ENCODE peak calls at places on chromosomes 7 and 10, in five cellular contexts. N is MM.1S, O is mammary epithelial cell, B is hepatocyte, J is pancreas. Y is an unnamed sample.
A peak's percentile ranks its signal among the peaks of the same experiment; 100 is the strongest.

GRCh38 chr10:4725917-4726606 is 99.9 kb upstream of the AKR1E2 start:
- DNase-seq in J (no peak), N (no peak), B (peak; percentile 32), O (peak; percentile 89), Y (no peak)

GRCh38 chr10:95896066-95896850 is 11.5 kb upstream of the CC2D2B start:
- DNase-seq in B (no peak), O (no peak), J (no peak), N (no peak), Y (no peak)

GRCh38 chr7:100577507-100577906 is 3.8 kb upstream of the SAP25 start:
- DNase-seq in N (no peak), B (no peak), O (no peak), J (no peak), Y (no peak)

GRCh38 chr7:132537451-132537850 is 38.8 kb downstream of the PLXNA4 start:
- DNase-seq in J (no peak), O (no peak), N (no peak), B (no peak), Y (no peak)

GRCh38 chr7:100604976-100605911 is 3.1 kb downstream of the PCOLCE start:
- DNase-seq in B (peak; percentile 73), N (no peak), O (no peak), J (peak; percentile 51), Y (peak; percentile 68)

GRCh38 chr10:123862421-123863188 is 29.0 kb downstream of the CPXM2 start:
- DNase-seq in N (no peak), B (no peak), O (no peak), J (no peak), Y (no peak)

GRCh38 chr10:132684164-132684891 is 101.6 kb downstream of the NKX6-2 start:
- DNase-seq in B (no peak), O (peak; percentile 59), N (no peak), J (peak; percentile 10), Y (no peak)

GRCh38 chr10:110912374-110912773 is 6.6 kb downstream of the BBIP1 start:
- DNase-seq in O (no peak), J (no peak), B (no peak), N (no peak), Y (no peak)

GRCh38 chr7:7819442-7820247 is 101.2 kb upstream of the RPA3 start:
- DNase-seq in O (peak; percentile 14), B (no peak), N (no peak), J (no peak), Y (no peak)

GRCh38 chr7:113321201-113321600 is 202.8 kb upstream of the SMIM30 start:
- DNase-seq in N (no peak), O (no peak), B (no peak), J (no peak), Y (no peak)

GRCh38 chr10:58275908-58276307 is 6.9 kb downstream of the CISD1 start:
- DNase-seq in O (no peak), N (no peak), B (peak; percentile 8), J (no peak), Y (no peak)

GRCh38 chr7:32958046-32959025 is 1.1 kb downstream of the FKBP9 start:
- DNase-seq in N (no peak), B (peak; percentile 10), J (no peak), O (peak; percentile 65), Y (peak; percentile 58)

GRCh38 chr7:32952876-32953275 is 4.4 kb upstream of the FKBP9 start:
- DNase-seq in B (no peak), J (no peak), O (no peak), N (no peak), Y (no peak)

DNA sequence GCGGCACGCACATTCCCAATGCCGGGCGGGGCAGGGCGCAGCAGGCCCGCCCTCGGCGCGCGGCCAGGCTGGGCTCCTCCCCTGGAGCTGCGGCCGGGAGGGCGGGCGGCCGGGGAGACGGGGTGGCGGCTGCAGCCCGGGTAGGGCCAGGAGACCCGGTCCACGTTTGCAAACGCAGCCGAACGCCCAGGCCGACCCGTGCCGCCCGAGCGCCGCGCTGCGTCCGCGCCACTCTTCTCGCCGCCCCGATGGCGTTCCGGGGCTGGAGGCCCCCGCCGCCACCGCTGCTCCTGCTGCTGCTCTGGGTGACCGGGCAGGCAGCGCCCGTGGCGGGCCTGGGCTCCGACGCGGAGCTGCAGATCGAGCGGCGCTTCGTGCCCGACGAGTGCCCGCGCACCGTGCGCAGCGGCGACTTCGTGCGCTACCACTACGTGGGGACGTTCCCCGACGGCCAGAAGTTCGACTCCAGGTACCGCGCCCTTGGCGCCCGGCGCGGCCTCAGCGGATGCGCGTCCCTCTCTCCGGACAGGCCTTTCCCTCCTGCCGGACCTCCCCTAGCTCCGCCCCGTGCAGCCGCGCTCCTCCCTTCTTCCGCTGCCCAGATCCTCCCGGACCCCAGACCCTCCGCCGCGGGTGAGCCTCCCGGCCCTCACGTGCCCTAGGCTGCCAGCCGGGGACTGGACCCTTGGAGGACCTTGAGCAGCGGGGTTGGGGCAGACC is at the start of gene FKBP9:
- DNase-seq in J (peak; percentile 91), O (peak; percentile 79), B (peak; percentile 94), N (peak; percentile 59), Y (peak; percentile 91)
- H3K27ac ChIP-seq in J (peak within 1 kb of the TSS; percentile 76), O (peak within 1 kb of the TSS; percentile 74), B (peak within 1 kb of the TSS; percentile 96), N (no peak within 1 kb of the TSS), Y (peak within 1 kb of the TSS; percentile 99)

GRCh38 chr7:2518101-2518500 is 1.5 kb upstream of the LFNG start:
- DNase-seq in N (no peak), B (no peak), J (no peak), O (no peak), Y (peak; percentile 57)
- H3K4me3 ChIP-seq in N (no peak overlapping the region), B (no peak overlapping the region), J (no peak overlapping the region), O (no peak overlapping the region), Y (no peak overlapping the region)

GRCh38 chr10:99654791-99655190 is 4.5 kb upstream of the ENTPD7 start:
- DNase-seq in N (no peak), B (no peak), J (no peak), O (peak; percentile 96), Y (no peak)
- H3K27ac ChIP-seq in N (no peak overlapping the region), B (no peak overlapping the region), J (no peak overlapping the region), O (peak overlapping the region; percentile 79), Y (no peak overlapping the region)

GRCh38 chr10:86229378-86229777 is 137.2 kb downstream of the GRID1 start:
- DNase-seq in N (no peak), O (no peak), J (no peak), B (no peak), Y (no peak)
- H3K4me3 ChIP-seq in N (no peak overlapping the region), O (no peak overlapping the region), J (no peak overlapping the region), B (no peak overlapping the region), Y (no peak overlapping the region)

GRCh38 chr7:142815099-142815498 is 39.8 kb upstream of the EPHB6 start:
- DNase-seq in J (no peak), B (no peak), O (no peak), N (no peak), Y (no peak)
- H3K27ac ChIP-seq in J (no peak overlapping the region), B (no peak overlapping the region), O (no peak overlapping the region), N (no peak overlapping the region), Y (no peak overlapping the region)

DNA sequence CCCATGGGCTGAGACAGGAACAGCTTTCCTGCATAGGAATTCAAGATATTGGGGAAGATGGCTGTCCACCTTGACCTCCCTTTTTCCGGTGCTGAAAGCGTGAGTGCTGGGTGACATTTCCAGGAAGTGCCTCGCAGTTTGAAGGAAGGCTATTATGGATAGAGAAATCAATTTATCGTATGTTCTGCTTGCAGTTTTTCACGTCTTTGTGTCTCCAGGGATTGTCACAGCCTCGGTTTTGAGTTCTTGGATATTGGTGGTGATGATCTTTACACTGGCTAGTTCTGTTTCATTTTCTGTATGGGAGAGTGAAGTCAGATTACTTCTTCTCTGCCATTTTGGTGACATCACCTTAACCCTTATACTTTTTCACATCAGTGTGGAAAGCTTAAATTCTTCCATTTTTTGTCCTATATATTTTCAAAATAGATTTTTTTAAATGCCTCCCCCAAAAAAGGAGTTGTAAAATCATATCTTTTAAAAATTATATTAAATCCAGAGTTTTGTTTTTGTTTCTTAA is 102.5 kb upstream of the APBB1IP start:
- DNase-seq in N (peak; percentile 16), B (no peak), J (no peak), O (no peak), Y (no peak)
- H3K4me3 ChIP-seq in N (peak overlapping the region; percentile 69), B (no peak overlapping the region), J (peak overlapping the region; percentile 5), O (no peak overlapping the region), Y (peak overlapping the region; percentile 17)

DNA sequence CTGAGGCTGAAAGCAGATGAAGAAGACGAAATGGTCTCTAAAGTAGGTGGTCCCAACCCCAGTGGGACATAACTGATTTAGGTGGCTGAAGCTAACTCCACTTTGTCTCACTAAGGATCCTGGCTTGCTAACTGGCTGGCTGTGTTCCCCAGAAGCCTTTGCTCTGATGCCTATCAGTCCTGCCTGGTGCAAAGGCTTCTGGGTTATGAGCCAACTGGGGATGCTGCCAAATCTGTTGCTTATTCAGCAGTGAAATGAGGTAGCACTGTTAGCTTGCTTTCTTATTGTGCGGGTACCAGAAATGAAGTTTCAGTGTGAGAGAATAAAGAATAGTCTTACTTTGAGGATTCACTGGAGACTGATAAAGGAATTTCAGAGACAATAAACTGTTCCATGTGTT is 18.1 kb downstream of the PRKG1 start:
- DNase-seq in O (no peak), B (peak; percentile 19), N (no peak), J (peak; percentile 42), Y (peak; percentile 53)
- H3K27ac ChIP-seq in O (no peak overlapping the region), B (no peak overlapping the region), N (no peak overlapping the region), J (no peak overlapping the region), Y (no peak overlapping the region)

GRCh38 chr7:74429153-74429747 is 24.5 kb upstream of the GTF2IRD1 start:
- DNase-seq in B (no peak), J (no peak), O (no peak), N (no peak), Y (no peak)
- H3K4me3 ChIP-seq in B (no peak overlapping the region), J (no peak overlapping the region), O (no peak overlapping the region), N (no peak overlapping the region), Y (no peak overlapping the region)

GRCh38 chr7:157355784-157356511 is 19.1 kb downstream of the DNAJB6 start:
- DNase-seq in O (peak; percentile 83), J (no peak), N (no peak), B (no peak), Y (no peak)
- H3K27ac ChIP-seq in O (peak overlapping the region; percentile 49), J (no peak overlapping the region), N (no peak overlapping the region), B (no peak overlapping the region), Y (no peak overlapping the region)

GRCh38 chr10:104642311-104643022 is 1.4 kb downstream of the SORCS3 start:
- DNase-seq in J (no peak), B (peak; percentile 80), O (no peak), N (no peak), Y (peak; percentile 35)
- H3K4me3 ChIP-seq in J (no peak overlapping the region), B (peak overlapping the region; percentile 10), O (no peak overlapping the region), N (no peak overlapping the region), Y (no peak overlapping the region)

Y was measured in colonic mucosa.